ENCODE peak calls at places on chromosomes 7 and 10, in four cellular contexts. One of them, this sample, is unnamed.

GRCh38 chr10:44958196-44958896 is 1.3 kb upstream of the RASSF4 start:
- DNase-seq in HFF-Myc: no peak
- DNase-seq in left ventricle myocardium inferior: no peak
- DNase-seq in AG04450: no peak
- DNase-seq in this sample: no peak

GRCh38 chr7:155618708-155619633 is 25.5 kb upstream of the RBM33 start:
- DNase-seq in HFF-Myc: no peak
- DNase-seq in left ventricle myocardium inferior: no peak
- DNase-seq in AG04450: no peak
- DNase-seq in this sample: no peak

GRCh38 chr10:33211123-33211878 is 123.2 kb downstream of the NRP1 start:
- DNase-seq in HFF-Myc: peak
- DNase-seq in left ventricle myocardium inferior: peak
- DNase-seq in AG04450: peak
- DNase-seq in this sample: peak

GRCh38 chr10:62384057-62384446 is 9.9 kb downstream of the ZNF365 start:
- DNase-seq in HFF-Myc: peak
- DNase-seq in left ventricle myocardium inferior: no peak
- DNase-seq in AG04450: peak
- DNase-seq in this sample: no peak

GRCh38 chr10:6231730-6232129 is 29.0 kb downstream of the PFKFB3 start:
- DNase-seq in HFF-Myc: no peak
- DNase-seq in left ventricle myocardium inferior: no peak
- DNase-seq in AG04450: no peak
- DNase-seq in this sample: no peak

GRCh38 chr7:91033574-91033973 is 230.7 kb upstream of the FZD1 start:
- DNase-seq in HFF-Myc: no peak
- DNase-seq in left ventricle myocardium inferior: no peak
- DNase-seq in AG04450: no peak
- DNase-seq in this sample: no peak

GRCh38 chr7:132944774-132945173 is 137.1 kb downstream of the CHCHD3 start:
- DNase-seq in HFF-Myc: no peak
- DNase-seq in left ventricle myocardium inferior: no peak
- DNase-seq in AG04450: no peak
- DNase-seq in this sample: no peak

GRCh38 chr7:101736077-101736476 is 81.3 kb upstream of the CUX1 start:
- DNase-seq in HFF-Myc: no peak
- DNase-seq in left ventricle myocardium inferior: no peak
- DNase-seq in AG04450: no peak
- DNase-seq in this sample: no peak

GRCh38 chr7:129295015-129295423 is 70.2 kb downstream of the AHCYL2 start:
- DNase-seq in HFF-Myc: no peak
- DNase-seq in left ventricle myocardium inferior: no peak
- DNase-seq in AG04450: no peak
- DNase-seq in this sample: peak

GRCh38 chr10:3372284-3372683 is 199.7 kb upstream of the PITRM1 start:
- DNase-seq in HFF-Myc: no peak
- DNase-seq in left ventricle myocardium inferior: no peak
- DNase-seq in AG04450: no peak
- DNase-seq in this sample: no peak

GRCh38 chr10:47453435-47454293 is 30.3 kb downstream of the ANXA8 start:
- DNase-seq in HFF-Myc: no peak
- DNase-seq in left ventricle myocardium inferior: no peak
- DNase-seq in AG04450: no peak
- DNase-seq in this sample: no peak

GRCh38 chr10:24467094-24467493 is 256.6 kb downstream of the ARHGAP21 start:
- DNase-seq in HFF-Myc: no peak
- DNase-seq in left ventricle myocardium inferior: no peak
- DNase-seq in AG04450: no peak
- DNase-seq in this sample: no peak

GRCh38 chr7:141541375-141541774 is 9.8 kb upstream of the AGK start:
- DNase-seq in HFF-Myc: no peak
- DNase-seq in left ventricle myocardium inferior: no peak
- DNase-seq in AG04450: no peak
- DNase-seq in this sample: no peak

GRCh38 chr7:2735744-2736143 is 47.7 kb downstream of the AMZ1 start:
- DNase-seq in HFF-Myc: no peak
- DNase-seq in left ventricle myocardium inferior: no peak
- DNase-seq in AG04450: no peak
- DNase-seq in this sample: no peak

DNA sequence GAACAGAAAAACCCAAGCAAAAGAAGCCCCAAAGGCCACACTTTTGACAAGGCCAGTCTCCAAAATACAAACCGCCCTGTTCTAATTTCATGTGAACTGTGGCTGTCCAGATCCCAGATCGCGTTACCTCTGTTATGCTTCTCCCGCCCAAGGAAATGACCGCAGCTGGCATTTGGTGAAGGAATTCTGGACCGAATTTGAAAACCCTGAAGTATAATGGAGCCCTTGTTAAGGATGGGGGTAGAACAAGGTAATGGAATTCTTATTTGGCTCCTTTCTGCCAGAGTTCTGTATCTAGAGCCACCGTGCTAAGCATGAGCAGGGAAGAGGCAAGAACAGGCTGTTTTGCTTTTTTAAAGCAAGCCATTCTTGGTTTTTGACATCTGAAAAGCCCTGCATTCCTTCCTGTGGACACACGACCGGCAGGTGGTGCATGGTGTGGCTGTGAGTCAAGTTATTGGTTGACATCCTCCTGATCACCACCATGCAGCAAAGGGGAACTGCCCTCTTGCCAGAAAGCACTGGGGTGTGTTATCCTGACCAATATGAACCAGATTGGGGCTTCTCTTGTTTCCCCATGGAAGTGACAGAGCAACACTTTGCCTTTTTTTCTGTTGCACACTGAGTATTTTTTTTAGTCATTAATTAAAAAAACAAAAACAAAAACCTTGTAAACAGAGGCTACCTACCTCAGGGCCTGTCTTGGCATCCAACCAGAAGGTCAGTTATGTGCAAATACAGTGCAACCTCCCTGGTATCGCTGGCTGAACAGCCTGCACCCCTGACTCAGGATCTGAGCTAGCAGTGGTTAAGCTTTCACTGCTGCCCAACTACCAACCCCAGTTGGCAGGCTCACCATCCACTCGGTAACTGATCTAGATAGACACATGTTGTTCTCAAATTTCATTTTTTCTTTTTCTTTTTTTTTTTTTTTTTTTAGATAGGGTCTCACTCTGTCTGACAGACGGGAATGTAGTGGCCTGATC is 14.2 kb downstream of the UCMA start:
- DNase-seq in HFF-Myc: peak
- DNase-seq in left ventricle myocardium inferior: no peak
- DNase-seq in AG04450: no peak
- DNase-seq in this sample: no peak
- TF ChIP-seq CTCF in HFF-Myc: no peak
- TF ChIP-seq CTCF in left ventricle myocardium inferior: no peak
- TF ChIP-seq CTCF in AG04450: peak
- TF ChIP-seq CTCF in this sample: no peak

GRCh38 chr10:71970869-71971268 is 6.7 kb downstream of the CHST3 start:
- DNase-seq in HFF-Myc: no peak
- DNase-seq in left ventricle myocardium inferior: no peak
- DNase-seq in AG04450: no peak
- DNase-seq in this sample: no peak

GRCh38 chr10:71968553-71969474 is 4.6 kb downstream of the CHST3 start:
- DNase-seq in HFF-Myc: no peak
- DNase-seq in left ventricle myocardium inferior: no peak
- DNase-seq in AG04450: no peak
- DNase-seq in this sample: no peak

GRCh38 chr10:71969929-71970328 is 5.7 kb downstream of the CHST3 start:
- DNase-seq in HFF-Myc: no peak
- DNase-seq in left ventricle myocardium inferior: no peak
- DNase-seq in AG04450: no peak
- DNase-seq in this sample: no peak

GRCh38 chr10:71971311-71971731 is 7.1 kb downstream of the CHST3 start:
- DNase-seq in HFF-Myc: no peak
- DNase-seq in left ventricle myocardium inferior: no peak
- DNase-seq in AG04450: no peak
- DNase-seq in this sample: no peak

DNA sequence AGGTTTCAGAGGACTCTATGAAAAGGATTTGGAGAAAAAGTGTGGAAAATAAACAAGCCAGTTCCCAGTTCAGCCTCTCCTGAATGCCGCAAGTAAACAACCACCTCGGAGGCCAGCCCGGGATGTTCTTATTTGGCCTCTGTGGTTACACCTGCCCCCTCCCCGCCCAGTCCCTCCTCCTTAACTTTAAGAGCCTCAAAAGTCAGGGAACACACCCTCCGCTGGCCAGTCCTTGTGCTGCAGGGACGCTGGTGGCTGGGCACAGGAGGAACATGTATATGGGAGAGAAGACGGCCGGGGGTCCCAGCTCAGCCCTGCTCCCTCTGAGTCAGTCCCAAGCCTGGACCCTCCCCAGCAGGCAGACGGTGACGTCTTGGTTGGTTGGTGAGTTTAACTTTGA is 6.1 kb downstream of the CHST3 start:
- DNase-seq in HFF-Myc: no peak
- DNase-seq in left ventricle myocardium inferior: no peak
- DNase-seq in AG04450: no peak
- DNase-seq in this sample: no peak
- TF ChIP-seq CTCF in HFF-Myc: peak
- TF ChIP-seq CTCF in left ventricle myocardium inferior: peak
- TF ChIP-seq CTCF in AG04450: peak
- TF ChIP-seq CTCF in this sample: peak

GRCh38 chr7:21526448-21526847 is 16.4 kb upstream of the DNAH11 start:
- DNase-seq in HFF-Myc: no peak
- DNase-seq in left ventricle myocardium inferior: no peak
- DNase-seq in AG04450: no peak
- DNase-seq in this sample: no peak

GRCh38 chr7:21524680-21525079 is 18.2 kb upstream of the DNAH11 start:
- DNase-seq in HFF-Myc: no peak
- DNase-seq in left ventricle myocardium inferior: no peak
- DNase-seq in AG04450: no peak
- DNase-seq in this sample: no peak

DNA sequence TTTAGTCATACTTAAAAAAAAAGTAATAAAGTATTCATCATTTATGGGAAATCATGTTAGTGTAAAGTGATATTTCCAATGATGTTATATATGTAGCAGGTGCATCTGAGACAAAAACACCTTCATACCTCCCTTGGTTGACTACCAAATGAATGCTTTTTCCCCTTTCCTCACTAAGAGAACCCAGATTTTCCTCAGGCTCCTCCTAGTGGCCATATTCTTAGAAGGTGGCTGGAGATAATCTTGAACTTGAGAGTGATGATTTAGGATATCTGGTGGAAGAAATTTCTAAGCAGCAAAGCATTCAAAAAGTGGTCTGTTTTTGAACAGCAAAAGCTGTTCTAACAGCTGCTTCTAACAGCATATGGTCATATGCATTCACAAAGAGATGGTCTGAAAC is 16.8 kb upstream of the DNAH11 start:
- DNase-seq in HFF-Myc: no peak
- DNase-seq in left ventricle myocardium inferior: no peak
- DNase-seq in AG04450: no peak
- DNase-seq in this sample: no peak
- TF ChIP-seq CTCF in HFF-Myc: peak
- TF ChIP-seq CTCF in left ventricle myocardium inferior: peak
- TF ChIP-seq CTCF in AG04450: peak
- TF ChIP-seq CTCF in this sample: peak

GRCh38 chr10:69513617-69514016 is 59.6 kb downstream of the NEUROG3 start:
- DNase-seq in HFF-Myc: no peak
- DNase-seq in left ventricle myocardium inferior: no peak
- DNase-seq in AG04450: no peak
- DNase-seq in this sample: no peak
- TF ChIP-seq CTCF in HFF-Myc: no peak
- TF ChIP-seq CTCF in left ventricle myocardium inferior: no peak
- TF ChIP-seq CTCF in AG04450: no peak
- TF ChIP-seq CTCF in this sample: no peak

DNA sequence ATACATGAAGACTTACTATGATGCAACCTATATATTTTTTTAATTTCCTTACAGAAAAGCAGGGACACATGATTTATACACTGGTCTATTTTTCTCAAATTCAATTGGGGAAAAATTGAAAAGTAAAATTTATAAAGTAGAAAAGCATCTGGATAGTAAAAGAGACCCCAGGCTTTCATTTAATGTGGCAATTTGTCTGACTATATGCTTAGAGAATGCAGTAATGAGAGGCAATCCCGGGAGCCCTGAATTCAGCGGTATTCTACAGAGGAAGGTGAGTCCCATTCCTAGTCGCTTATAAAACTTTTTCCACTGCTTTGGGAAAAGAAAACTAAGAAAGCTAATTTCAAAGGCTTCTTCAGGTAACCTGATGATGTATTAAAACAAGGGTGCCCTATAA is 167.1 kb downstream of the SEMA3D start:
- DNase-seq in HFF-Myc: no peak
- DNase-seq in left ventricle myocardium inferior: no peak
- DNase-seq in AG04450: no peak
- DNase-seq in this sample: no peak
- TF ChIP-seq CTCF in HFF-Myc: no peak
- TF ChIP-seq CTCF in left ventricle myocardium inferior: no peak
- TF ChIP-seq CTCF in AG04450: no peak
- TF ChIP-seq CTCF in this sample: no peak

GRCh38 chr10:132395704-132396494 is 1.1 kb upstream of the PWWP2B start:
- DNase-seq in HFF-Myc: no peak
- DNase-seq in left ventricle myocardium inferior: peak
- DNase-seq in AG04450: no peak
- DNase-seq in this sample: no peak

GRCh38 chr10:132394936-132395703 is 1.9 kb upstream of the PWWP2B start:
- DNase-seq in HFF-Myc: no peak
- DNase-seq in left ventricle myocardium inferior: peak
- DNase-seq in AG04450: no peak
- DNase-seq in this sample: no peak

GRCh38 chr10:132397036-132397541 is at the start of gene PWWP2B:
- DNase-seq in HFF-Myc: no peak
- DNase-seq in left ventricle myocardium inferior: peak
- DNase-seq in AG04450: no peak
- DNase-seq in this sample: no peak

GRCh38 chr10:132397671-132398565 is 918 bp downstream of the PWWP2B start:
- DNase-seq in HFF-Myc: no peak
- DNase-seq in left ventricle myocardium inferior: peak
- DNase-seq in AG04450: no peak
- DNase-seq in this sample: no peak

DNA sequence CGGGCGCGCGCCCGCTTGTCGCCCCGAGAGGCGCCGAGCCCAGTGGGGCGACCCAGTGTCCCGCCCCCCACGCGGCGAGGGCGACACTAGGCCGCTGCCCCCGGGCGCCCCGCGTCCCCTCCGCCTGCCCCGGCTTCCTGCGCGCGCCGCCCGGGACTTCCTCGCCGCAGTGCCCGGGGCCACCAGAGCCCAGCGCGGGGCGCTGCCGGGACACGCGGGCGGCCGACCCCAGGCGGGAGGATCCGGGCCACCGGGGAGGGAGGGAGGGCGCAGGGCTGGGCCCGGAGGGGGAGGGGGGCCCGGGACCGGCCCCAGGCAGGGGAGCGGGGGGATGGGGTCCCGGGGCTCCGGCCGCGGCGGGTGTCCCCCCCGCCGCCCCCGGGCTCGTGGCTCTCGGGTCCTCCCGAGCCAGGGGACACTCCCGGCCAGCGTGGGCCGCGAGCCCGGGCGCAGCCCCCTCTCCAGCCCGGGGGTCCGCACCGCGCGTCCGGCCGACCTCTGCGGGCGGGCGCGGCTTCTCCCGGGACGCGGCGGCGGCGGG is 435 bp upstream of the PWWP2B start:
- DNase-seq in HFF-Myc: no peak
- DNase-seq in left ventricle myocardium inferior: peak
- DNase-seq in AG04450: no peak
- DNase-seq in this sample: no peak
- TF ChIP-seq CTCF in HFF-Myc: no peak
- TF ChIP-seq CTCF in left ventricle myocardium inferior: peak
- TF ChIP-seq CTCF in AG04450: no peak
- TF ChIP-seq CTCF in this sample: no peak

This sample was measured in AG09319.